ENCODE peak calls at places on chromosomes 3 and 15, in six cellular contexts. T is GM12891, N is tibial nerve, V is esophagus muscularis mucosa, F is K562, O is uterus. Y is an unnamed sample.

GRCh38 chr3:193791041-193792032 is 198.3 kb downstream of the OPA1 start:
- DNase-seq in T (no peak), F (no peak), N (no peak), O (no peak), V (no peak), Y (no peak)

GRCh38 chr3:172839679-172840078 is 89.2 kb downstream of the ECT2 start:
- DNase-seq in F (no peak), O (no peak), N (no peak), T (no peak), V (no peak), Y (no peak)

GRCh38 chr3:177681156-177681555 is 483.9 kb upstream of the TBL1XR1 start:
- DNase-seq in N (no peak), T (no peak), O (no peak), F (no peak), V (no peak), Y (no peak)

GRCh38 chr3:182936239-182936946 is 43.9 kb downstream of the DCUN1D1 start:
- DNase-seq in V (no peak), N (no peak), T (no peak), F (no peak), O (no peak), Y (no peak)

GRCh38 chr3:113834983-113835382 is 3.6 kb upstream of the GRAMD1C start:
- DNase-seq in T (no peak), V (no peak), N (no peak), O (no peak), F (no peak), Y (no peak)

GRCh38 chr3:46289961-46290360 is 47.7 kb downstream of the CCR3 start:
- DNase-seq in V (no peak), O (no peak), F (no peak), T (no peak), N (no peak), Y (no peak)

GRCh38 chr3:120284702-120285507 is at the start of gene GPR156:
- DNase-seq in N (no peak), O (no peak), T (peak; percentile 47), V (no peak), F (no peak), Y (no peak)

GRCh38 chr3:194107126-194107525 is 28.8 kb upstream of the HES1 start:
- DNase-seq in V (no peak), O (no peak), T (no peak), N (no peak), F (no peak), Y (no peak)

GRCh38 chr3:129183569-129184395 is at the start of gene CNBP:
- DNase-seq in O (peak; percentile 92), N (peak; percentile 84), V (peak; percentile 97), T (peak; percentile 93), F (peak; percentile 93), Y (peak; percentile 96)

GRCh38 chr3:101999177-101999778 is 150.0 kb downstream of the NFKBIZ start:
- DNase-seq in T (no peak), O (no peak), V (no peak), N (no peak), F (no peak), Y (no peak)

GRCh38 chr3:16841354-16841753 is 43.4 kb upstream of the PLCL2 start:
- DNase-seq in T (no peak), N (no peak), V (no peak), O (no peak), F (no peak), Y (no peak)

GRCh38 chr3:69214241-69214640 is 91.8 kb upstream of the LMOD3 start:
- DNase-seq in T (no peak), V (no peak), N (no peak), F (no peak), O (no peak), Y (no peak)

GRCh38 chr3:194930439-194931204 is 244.9 kb downstream of the FAM43A start:
- DNase-seq in N (peak; percentile 31), O (no peak), T (no peak), V (peak; percentile 90), F (no peak), Y (peak; percentile 80)

GRCh38 chr3:31170932-31171670 is 276.6 kb upstream of the GADL1 start:
- DNase-seq in N (no peak), F (no peak), O (no peak), V (no peak), T (no peak), Y (no peak)

GRCh38 chr3:69791111-69791510 is 51.8 kb downstream of the MITF start:
- DNase-seq in T (no peak), V (no peak), N (peak; percentile 82), F (peak; percentile 28), O (peak; percentile 84), Y (no peak)

GRCh38 chr3:194197981-194198695 is 62.2 kb downstream of the HES1 start:
- DNase-seq in N (no peak), V (no peak), O (no peak), F (no peak), T (no peak), Y (no peak)

GRCh38 chr3:89144080-89144479 is 36.7 kb downstream of the EPHA3 start:
- DNase-seq in N (no peak), O (no peak), V (no peak), T (no peak), F (no peak), Y (no peak)

GRCh38 chr3:192417559-192418055 is 309.7 kb downstream of the FGF12 start:
- DNase-seq in V (no peak), F (no peak), O (no peak), T (no peak), N (no peak), Y (no peak)

GRCh38 chr3:118772036-118773030 is 262.3 kb downstream of the IGSF11 start:
- DNase-seq in N (no peak), T (no peak), F (peak; percentile 58), V (no peak), O (no peak), Y (no peak)

GRCh38 chr15:36758800-36759199 is 179.4 kb downstream of the CDIN1 start:
- DNase-seq in F (no peak), V (no peak), O (no peak), T (no peak), N (no peak), Y (no peak)

GRCh38 chr3:139117883-139118760 is 73.4 kb upstream of the PRR23C start:
- DNase-seq in F (no peak), V (peak; percentile 89), T (no peak), N (no peak), O (no peak), Y (no peak)

GRCh38 chr3:140472621-140473020 is 205.2 kb upstream of the TRIM42 start:
- DNase-seq in F (no peak), N (no peak), V (no peak), O (no peak), T (no peak), Y (no peak)

GRCh38 chr15:94306700-94307650 is 75.6 kb downstream of the MCTP2 start:
- DNase-seq in T (peak; percentile 8), N (no peak), F (no peak), V (no peak), O (no peak), Y (no peak)

GRCh38 chr3:195578565-195578964 is 5.2 kb downstream of the APOD start:
- DNase-seq in O (no peak), N (no peak), T (no peak), V (no peak), F (no peak), Y (no peak)

DNA sequence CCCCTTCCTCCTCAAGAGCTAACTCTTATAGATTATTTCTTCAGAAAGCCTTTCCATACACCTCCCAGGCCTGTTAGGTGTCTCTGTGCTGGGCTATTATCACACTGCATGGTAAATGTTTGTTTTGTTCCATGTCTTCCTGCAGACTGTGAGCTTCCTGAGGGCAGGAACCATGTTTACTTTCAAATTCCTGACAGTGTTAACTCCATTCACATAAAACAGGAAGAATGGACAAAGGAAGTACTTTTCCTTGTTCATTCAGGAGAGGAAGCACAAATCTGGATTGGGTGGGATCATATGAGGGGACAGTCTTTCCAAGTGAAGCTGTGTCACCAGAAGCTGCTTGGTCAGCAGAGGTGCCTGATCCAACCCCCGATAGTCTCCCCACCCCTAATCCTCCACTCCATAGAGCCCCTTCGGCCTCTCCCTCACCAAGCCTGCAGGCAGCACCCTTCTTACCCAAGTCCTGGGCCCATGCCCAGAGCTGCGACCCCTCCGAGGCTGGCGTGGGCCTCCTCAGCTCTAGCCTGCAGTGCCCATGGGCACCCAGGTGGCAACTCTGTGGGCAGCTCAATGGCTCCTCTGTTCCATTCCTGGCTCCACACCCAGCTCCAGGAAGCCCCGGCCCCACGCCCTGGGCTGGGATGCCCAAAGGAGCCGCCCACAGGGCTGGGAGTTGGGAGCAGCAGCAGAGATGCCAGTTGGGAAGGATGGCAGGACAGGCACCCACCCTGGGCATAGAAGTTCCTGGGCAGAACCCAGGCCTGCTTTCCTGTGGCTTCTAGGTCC is 6.9 kb downstream of the SHF start:
- DNase-seq in T (no peak), N (no peak), O (no peak), V (no peak), F (no peak), Y (no peak)
- TF ChIP-seq POLR2A in T (no peak), N (no peak), O (no peak), V (no peak), F (no peak), Y (no peak)

GRCh38 chr15:32636410-32636809 is 5.1 kb upstream of the SCG5 start:
- DNase-seq in T (no peak), N (no peak), V (no peak), O (no peak), F (no peak), Y (no peak)

GRCh38 chr15:32642667-32643425 is 1.3 kb downstream of the SCG5 start:
- DNase-seq in V (no peak), F (no peak), T (no peak), N (no peak), O (no peak), Y (no peak)

GRCh38 chr15:32641517-32642059 is at the start of gene SCG5:
- DNase-seq in N (no peak), V (no peak), O (peak; percentile 18), T (no peak), F (peak; percentile 79), Y (peak; percentile 48)

GRCh38 chr15:32637704-32638103 is 3.8 kb upstream of the SCG5 start:
- DNase-seq in V (no peak), N (no peak), T (no peak), O (no peak), F (no peak), Y (no peak)

DNA sequence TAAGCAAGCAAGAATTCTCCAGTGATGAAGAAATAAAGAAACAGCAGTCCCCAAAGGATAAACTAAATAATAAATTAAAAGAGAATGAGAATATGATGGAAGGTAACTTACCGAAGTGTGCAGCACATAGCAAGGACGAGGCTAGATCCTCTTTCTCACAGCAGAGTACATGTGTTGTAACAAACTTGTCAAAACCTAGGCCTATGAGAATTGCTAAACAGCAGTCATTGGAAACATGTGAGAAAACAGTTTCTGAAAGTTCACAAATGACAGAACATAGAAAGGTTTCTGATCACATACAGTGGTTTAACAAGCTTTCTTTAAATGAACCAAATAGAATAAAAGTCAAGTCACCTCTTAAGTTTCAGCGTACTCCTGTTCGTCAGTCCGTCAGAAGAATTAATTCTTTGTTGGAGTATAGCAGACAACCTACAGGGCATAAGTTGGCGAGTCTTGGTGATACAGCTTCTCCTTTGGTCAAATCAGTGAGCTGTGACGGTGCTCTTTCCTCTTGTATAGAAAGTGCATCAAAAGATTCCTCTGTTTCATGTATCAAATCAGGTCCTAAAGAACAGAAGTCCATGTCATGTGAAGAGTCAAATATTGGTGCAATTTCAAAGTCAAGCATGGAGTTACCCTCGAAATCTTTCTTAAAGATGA is 4.5 kb upstream of the SCG5 start:
- DNase-seq in V (no peak), N (no peak), T (no peak), F (no peak), O (no peak), Y (no peak)
- TF ChIP-seq POLR2A in V (no peak), N (no peak), T (no peak), F (no peak), O (no peak), Y (no peak)

GRCh38 chr15:65305144-65305758 is 774 bp downstream of the RNU5B-1 start:
- DNase-seq in F (no peak), N (no peak), O (no peak), T (no peak), V (no peak), Y (no peak)
- TF ChIP-seq POLR2A in F (no peak), N (no peak), O (no peak), T (peak; percentile 51), V (no peak), Y (no peak)

GRCh38 chr3:60932170-60932569 is 319.1 kb downstream of the FHIT start:
- DNase-seq in T (no peak), O (no peak), V (no peak), N (no peak), F (no peak), Y (no peak)
- TF ChIP-seq POLR2A in T (no peak), O (no peak), V (no peak), N (no peak), F (no peak), Y (no peak)

Y was measured in H54.